ENCODE peak calls at places on chromosome 21, in five cellular contexts. V is AML-193, X is AG04450, P is HuH-7, W is mucosa of gallbladder. J is an unnamed sample.

GRCh38 chr21:36209626-36210171 is 53.1 kb downstream of the DOP1B start:
- DNase-seq in W (peak; percentile 61), P (peak; percentile 40), X (peak; percentile 56), V (peak; percentile 46), J (no peak)

GRCh38 chr21:40553781-40554180 is 293.2 kb downstream of the DSCAM start:
- DNase-seq in X (no peak), V (no peak), P (no peak), W (no peak), J (no peak)

GRCh38 chr21:45291613-45292398 is 4.1 kb upstream of the POFUT2 start:
- DNase-seq in W (peak; percentile 11), P (no peak), X (no peak), V (no peak), J (no peak)

GRCh38 chr21:45338326-45339017 is 50.8 kb upstream of the POFUT2 start:
- DNase-seq in V (no peak), W (no peak), X (no peak), P (no peak), J (no peak)

GRCh38 chr21:34031835-34032370 is 41.5 kb upstream of the MRPS6 start:
- DNase-seq in W (no peak), P (no peak), V (no peak), X (no peak), J (no peak)

GRCh38 chr21:16587671-16588379 is 858.0 kb downstream of the USP25 start:
- DNase-seq in X (no peak), V (no peak), W (peak; percentile 23), P (no peak), J (no peak)

GRCh38 chr21:17818158-17819113 is 720 bp downstream of the C21orf91 start:
- DNase-seq in X (no peak), V (peak; percentile 39), P (peak; percentile 13), W (peak; percentile 12), J (peak; percentile 47)

GRCh38 chr21:26153758-26154157 is 16.8 kb downstream of the APP start:
- DNase-seq in X (no peak), W (no peak), P (no peak), V (no peak), J (no peak)

GRCh38 chr21:34221331-34222030 is 142.3 kb upstream of the KCNE2 start:
- DNase-seq in P (no peak), W (no peak), V (no peak), X (no peak), J (no peak)

GRCh38 chr21:16455978-16456377 is 726.2 kb downstream of the USP25 start:
- DNase-seq in X (no peak), V (no peak), W (no peak), P (no peak), J (peak; percentile 54)

GRCh38 chr21:43957128-43957571 is 55.0 kb upstream of the TRAPPC10 start:
- DNase-seq in X (no peak), V (no peak), P (no peak), W (no peak), J (no peak)

GRCh38 chr21:46112731-46113215 is 14.9 kb downstream of the COL6A2 start:
- DNase-seq in P (no peak), V (no peak), X (no peak), W (no peak), J (no peak)

GRCh38 chr21:45020629-45021427 is 53.6 kb upstream of the ADARB1 start:
- DNase-seq in P (no peak), X (no peak), W (no peak), V (no peak), J (no peak)

GRCh38 chr21:35933466-35933865 is 126.9 kb downstream of the SETD4 start:
- DNase-seq in V (peak; percentile 48), P (no peak), X (no peak), W (peak; percentile 48), J (no peak)

GRCh38 chr21:25956993-25957714 is 213.4 kb downstream of the APP start:
- DNase-seq in X (peak; percentile 30), W (no peak), P (no peak), V (no peak), J (no peak)

GRCh38 chr21:42548687-42549406 is 35.2 kb downstream of the SLC37A1 start:
- DNase-seq in X (no peak), V (no peak), W (no peak), P (no peak), J (no peak)

GRCh38 chr21:16476056-16476850 is 746.5 kb downstream of the USP25 start:
- DNase-seq in P (peak; percentile 1), X (no peak), W (no peak), V (no peak), J (no peak)

GRCh38 chr21:34878501-34878900 is 170.6 kb downstream of the RUNX1 start:
- DNase-seq in P (no peak), V (no peak), X (no peak), W (peak; percentile 56), J (no peak)